ENCODE peak calls at places on chromosomes 12 and 14, in nine cellular contexts. D, J, M, Y, P, L, G, N and X are unnamed samples.
A peak's percentile ranks its signal among the peaks of the same experiment; 100 is the strongest.

GRCh38 chr14:67554341-67554740 is 21.3 kb downstream of the PLEKHH1 start:
- DNase-seq in D (no peak), J (no peak), M (no peak), Y (no peak), P (no peak), L (no peak), G (no peak), N (no peak), X (no peak)

GRCh38 chr12:117204146-117204545 is 13.9 kb upstream of the FBXO21 start:
- DNase-seq in D (no peak), J (no peak), M (no peak), Y (no peak), P (no peak), L (no peak), G (no peak), N (no peak), X (no peak)

GRCh38 chr12:100858658-100859057 is 64.1 kb downstream of the ANO4 start:
- DNase-seq in D (no peak), J (no peak), M (no peak), Y (no peak), P (peak; percentile 16), L (no peak), G (no peak), N (no peak), X (no peak)

GRCh38 chr14:41663478-41663845 is 56.8 kb downstream of the LRFN5 start:
- DNase-seq in D (no peak), J (no peak), M (no peak), Y (no peak), P (peak; percentile 11), L (no peak), G (no peak), N (no peak), X (no peak)

GRCh38 chr14:35236806-35237205 is 55.4 kb upstream of the PSMA6 start:
- DNase-seq in D (no peak), J (no peak), M (no peak), Y (no peak), P (no peak), L (no peak), G (no peak), N (no peak), X (no peak)

GRCh38 chr14:66965831-66966230 is 223.4 kb upstream of the GARIN2 start:
- DNase-seq in D (no peak), J (no peak), M (no peak), Y (no peak), P (peak; percentile 43), L (no peak), G (no peak), N (no peak), X (no peak)

GRCh38 chr12:62192486-62193250 is 67.5 kb upstream of the USP15 start:
- DNase-seq in D (peak; percentile 66), J (peak; percentile 78), M (peak; percentile 31), Y (no peak), P (peak; percentile 82), L (peak; percentile 20), G (peak; percentile 80), N (peak; percentile 48), X (no peak)

GRCh38 chr12:57089259-57090245 is 638 bp downstream of the NAB2 start:
- DNase-seq in D (peak; percentile 82), J (no peak), M (peak; percentile 82), Y (no peak), P (peak; percentile 51), L (peak; percentile 75), G (peak; percentile 89), N (no peak), X (peak; percentile 62)

GRCh38 chr14:27660683-27661082 is 1062.8 kb upstream of the NOVA1 start:
- DNase-seq in D (no peak), J (no peak), M (no peak), Y (no peak), P (no peak), L (no peak), G (no peak), N (no peak), X (no peak)

GRCh38 chr12:124567035-124567672 is at the start of gene NCOR2:
- DNase-seq in D (no peak), J (no peak), M (peak; percentile 58), Y (no peak), P (no peak), L (no peak), G (peak; percentile 92), N (no peak), X (no peak)

GRCh38 chr12:50400104-50400637 is 514 bp upstream of the LARP4 start:
- DNase-seq in D (no peak), J (no peak), M (no peak), Y (no peak), P (no peak), L (no peak), G (no peak), N (no peak), X (no peak)

GRCh38 chr12:49809369-49810158 is 18.6 kb downstream of the NCKAP5L start:
- DNase-seq in D (no peak), J (no peak), M (peak; percentile 38), Y (peak; percentile 22), P (no peak), L (no peak), G (no peak), N (no peak), X (peak; percentile 44)

GRCh38 chr14:64680013-64680674 is 24.1 kb upstream of the PLEKHG3 start:
- DNase-seq in D (no peak), J (peak; percentile 32), M (peak; percentile 55), Y (no peak), P (no peak), L (peak; percentile 41), G (peak; percentile 61), N (no peak), X (no peak)

GRCh38 chr14:32507029-32507984 is 178.2 kb downstream of the AKAP6 start:
- DNase-seq in D (peak; percentile 28), J (peak; percentile 51), M (no peak), Y (no peak), P (peak; percentile 90), L (no peak), G (no peak), N (peak; percentile 33), X (no peak)

GRCh38 chr12:76984566-76984965 is 80.8 kb downstream of the E2F7 start:
- DNase-seq in D (no peak), J (no peak), M (no peak), Y (no peak), P (no peak), L (no peak), G (peak; percentile 62), N (no peak), X (no peak)

DNA sequence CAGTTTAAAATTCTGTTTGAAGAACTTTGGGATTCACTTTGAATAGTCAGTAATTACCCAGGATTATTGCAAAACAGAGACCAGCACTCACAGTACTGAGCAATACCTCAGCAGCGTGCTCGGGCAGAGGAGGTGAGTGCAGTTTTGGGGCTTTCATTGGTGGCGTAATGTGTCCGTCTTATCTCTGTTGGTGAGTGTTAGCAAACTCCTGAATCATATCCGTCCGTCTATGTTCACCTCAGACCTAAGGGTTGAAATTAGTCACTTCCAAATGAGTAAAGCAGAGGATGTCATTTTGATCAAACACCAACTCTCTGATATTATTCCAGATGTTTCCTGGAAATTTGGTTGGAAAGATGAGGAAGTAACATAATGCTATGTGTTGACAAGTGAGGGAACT is 82.8 kb downstream of the BORCS5 start:
- DNase-seq in D (no peak), J (peak; percentile 77), M (no peak), Y (no peak), P (peak; percentile 91), L (no peak), G (no peak), N (no peak), X (no peak)
- TF ChIP-seq POLR2A in D (no peak), J (no peak), M (no peak), Y (no peak), P (no peak), L (peak; percentile 17), G (no peak), N (no peak), X (no peak)

DNA sequence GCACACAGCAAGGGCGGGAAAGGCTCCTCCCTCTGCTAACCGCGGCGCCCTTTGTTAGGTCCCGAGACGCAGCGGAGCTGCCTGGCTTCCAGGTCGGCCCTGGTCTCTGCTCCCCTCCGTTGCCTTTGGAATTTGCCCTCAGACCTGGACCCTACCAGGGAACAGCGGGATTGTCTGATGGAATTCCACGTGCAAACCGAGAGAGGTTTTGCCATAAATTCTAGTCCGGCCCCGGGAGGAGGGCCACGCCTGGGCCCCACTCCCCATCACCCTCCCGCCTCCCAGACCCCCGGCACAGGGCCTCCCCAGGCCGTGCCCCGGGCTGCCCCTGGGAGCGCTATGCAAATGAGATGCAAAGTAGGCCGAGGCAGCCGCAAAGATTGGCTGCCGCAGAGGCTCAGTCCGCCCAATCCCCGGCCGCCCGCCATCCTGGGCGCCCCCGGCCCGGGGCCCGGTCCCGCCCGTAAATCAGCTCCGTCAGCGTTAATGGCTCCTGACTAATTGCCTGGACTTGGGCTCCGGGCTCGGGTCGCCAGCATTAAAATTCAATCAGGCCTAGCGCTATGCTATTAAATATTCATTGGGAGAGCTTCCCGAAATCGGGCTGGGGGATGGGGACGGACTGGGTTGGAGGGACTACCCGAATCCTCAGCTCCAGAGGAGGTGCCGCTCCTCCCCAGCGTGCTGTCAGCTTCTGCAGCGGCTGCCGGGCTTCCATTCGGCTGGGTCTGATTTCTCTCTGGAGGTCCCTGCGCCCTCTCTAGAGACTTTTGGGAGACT is 15.6 kb upstream of the FIGNL2 start:
- DNase-seq in D (no peak), J (no peak), M (no peak), Y (no peak), P (no peak), L (no peak), G (peak; percentile 69), N (no peak), X (no peak)
- H3K4me3 ChIP-seq in D (no peak overlapping the region), J (no peak overlapping the region), M (no peak overlapping the region), Y (peak overlapping the region; percentile 51), P (no peak overlapping the region), L (peak overlapping the region; percentile 21), G (peak overlapping the region; percentile 22), N (no peak overlapping the region), X (peak overlapping the region; percentile 52)

GRCh38 chr14:105338392-105338791 is 23.8 kb downstream of the PACS2 start:
- DNase-seq in D (no peak), J (no peak), M (no peak), Y (no peak), P (no peak), L (no peak), G (peak; percentile 69), N (no peak), X (no peak)

GRCh38 chr14:105343194-105343593 is 28.6 kb downstream of the PACS2 start:
- DNase-seq in D (no peak), J (no peak), M (no peak), Y (no peak), P (peak; percentile 56), L (no peak), G (no peak), N (no peak), X (no peak)

GRCh38 chr14:105337433-105337832 is 22.9 kb downstream of the PACS2 start:
- DNase-seq in D (no peak), J (no peak), M (no peak), Y (no peak), P (no peak), L (no peak), G (no peak), N (no peak), X (no peak)

GRCh38 chr14:105337966-105338365 is 23.4 kb downstream of the PACS2 start:
- DNase-seq in D (peak; percentile 78), J (no peak), M (no peak), Y (no peak), P (no peak), L (no peak), G (peak; percentile 83), N (no peak), X (no peak)

GRCh38 chr14:105340821-105341408 is 26.4 kb downstream of the PACS2 start:
- DNase-seq in D (no peak), J (no peak), M (no peak), Y (no peak), P (peak; percentile 11), L (no peak), G (no peak), N (no peak), X (no peak)
- H3K4me1 ChIP-seq in D (peaks cover 29% of the 10 kb centered on the region), J (no peaks in the 10 kb centered on the region), M (peaks cover under 1% of the 10 kb centered on the region), Y (no peaks in the 10 kb centered on the region), P (peaks cover 6% of the 10 kb centered on the region), L (no peaks in the 10 kb centered on the region), G (peaks cover 62% of the 10 kb centered on the region), N (no peaks in the 10 kb centered on the region), X (peaks cover 68% of the 10 kb centered on the region)

GRCh38 chr14:21263284-21264024 is 5.8 kb downstream of the HNRNPC start:
- DNase-seq in D (no peak), J (no peak), M (no peak), Y (no peak), P (peak; percentile 49), L (no peak), G (no peak), N (no peak), X (no peak)
- TF ChIP-seq POLR2A in D (no peak), J (no peak), M (no peak), Y (no peak), P (no peak), L (no peak), G (no peak), N (no peak), X (no peak)